ENCODE peak calls at places on chromosomes 12 and 14, in six cellular contexts. One of them, this sample, is unnamed.

GRCh38 chr12:111359231-111359913 is 9.5 kb downstream of the PHETA1 start:
- DNase-seq in GM06990: no peak
- DNase-seq in AG04449: no peak
- DNase-seq in CD8-positive, alpha-beta T cell: no peak
- DNase-seq in endothelial cell of umbilical vein: no peak
- DNase-seq in AG10803: no peak
- DNase-seq in this sample: peak

GRCh38 chr12:107847430-107847829 is 72.9 kb downstream of the ASCL4 start:
- DNase-seq in GM06990: no peak
- DNase-seq in AG04449: no peak
- DNase-seq in CD8-positive, alpha-beta T cell: no peak
- DNase-seq in endothelial cell of umbilical vein: no peak
- DNase-seq in AG10803: no peak
- DNase-seq in this sample: no peak

GRCh38 chr12:93793983-93794382 is 116.8 kb downstream of the CRADD start:
- DNase-seq in GM06990: no peak
- DNase-seq in AG04449: no peak
- DNase-seq in CD8-positive, alpha-beta T cell: no peak
- DNase-seq in endothelial cell of umbilical vein: no peak
- DNase-seq in AG10803: peak
- DNase-seq in this sample: no peak

GRCh38 chr12:89451876-89452275 is 72.7 kb downstream of the GALNT4 start:
- DNase-seq in GM06990: no peak
- DNase-seq in AG04449: peak
- DNase-seq in CD8-positive, alpha-beta T cell: no peak
- DNase-seq in endothelial cell of umbilical vein: peak
- DNase-seq in AG10803: peak
- DNase-seq in this sample: no peak

GRCh38 chr12:3896851-3897351 is 23.7 kb upstream of the PARP11 start:
- DNase-seq in GM06990: no peak
- DNase-seq in AG04449: no peak
- DNase-seq in CD8-positive, alpha-beta T cell: no peak
- DNase-seq in endothelial cell of umbilical vein: no peak
- DNase-seq in AG10803: peak
- DNase-seq in this sample: peak

GRCh38 chr12:7916936-7917335 is 19.1 kb downstream of the SLC2A3 start:
- DNase-seq in GM06990: no peak
- DNase-seq in AG04449: no peak
- DNase-seq in CD8-positive, alpha-beta T cell: no peak
- DNase-seq in endothelial cell of umbilical vein: no peak
- DNase-seq in AG10803: no peak
- DNase-seq in this sample: no peak

GRCh38 chr12:91577586-91578539 is 395.2 kb upstream of the DCN start:
- DNase-seq in GM06990: no peak
- DNase-seq in AG04449: no peak
- DNase-seq in CD8-positive, alpha-beta T cell: no peak
- DNase-seq in endothelial cell of umbilical vein: peak
- DNase-seq in AG10803: peak
- DNase-seq in this sample: peak

GRCh38 chr14:74501135-74501614 is 7.6 kb downstream of the ISCA2 start:
- DNase-seq in GM06990: no peak
- DNase-seq in AG04449: no peak
- DNase-seq in CD8-positive, alpha-beta T cell: no peak
- DNase-seq in endothelial cell of umbilical vein: peak
- DNase-seq in AG10803: peak
- DNase-seq in this sample: no peak

GRCh38 chr14:92696356-92696755 is 52.1 kb downstream of the LGMN start:
- DNase-seq in GM06990: no peak
- DNase-seq in AG04449: no peak
- DNase-seq in CD8-positive, alpha-beta T cell: no peak
- DNase-seq in endothelial cell of umbilical vein: no peak
- DNase-seq in AG10803: no peak
- DNase-seq in this sample: no peak

GRCh38 chr14:69850086-69850735 is 29.0 kb upstream of the SMOC1 start:
- DNase-seq in GM06990: no peak
- DNase-seq in AG04449: no peak
- DNase-seq in CD8-positive, alpha-beta T cell: no peak
- DNase-seq in endothelial cell of umbilical vein: no peak
- DNase-seq in AG10803: no peak
- DNase-seq in this sample: no peak
- H3K4me3 ChIP-seq in GM06990: no peak
- H3K4me3 ChIP-seq in AG04449: no peak
- H3K4me3 ChIP-seq in CD8-positive, alpha-beta T cell: no peak
- H3K4me3 ChIP-seq in endothelial cell of umbilical vein: no peak
- H3K4me3 ChIP-seq in AG10803: no peak
- H3K4me3 ChIP-seq in this sample: no peak

DNA sequence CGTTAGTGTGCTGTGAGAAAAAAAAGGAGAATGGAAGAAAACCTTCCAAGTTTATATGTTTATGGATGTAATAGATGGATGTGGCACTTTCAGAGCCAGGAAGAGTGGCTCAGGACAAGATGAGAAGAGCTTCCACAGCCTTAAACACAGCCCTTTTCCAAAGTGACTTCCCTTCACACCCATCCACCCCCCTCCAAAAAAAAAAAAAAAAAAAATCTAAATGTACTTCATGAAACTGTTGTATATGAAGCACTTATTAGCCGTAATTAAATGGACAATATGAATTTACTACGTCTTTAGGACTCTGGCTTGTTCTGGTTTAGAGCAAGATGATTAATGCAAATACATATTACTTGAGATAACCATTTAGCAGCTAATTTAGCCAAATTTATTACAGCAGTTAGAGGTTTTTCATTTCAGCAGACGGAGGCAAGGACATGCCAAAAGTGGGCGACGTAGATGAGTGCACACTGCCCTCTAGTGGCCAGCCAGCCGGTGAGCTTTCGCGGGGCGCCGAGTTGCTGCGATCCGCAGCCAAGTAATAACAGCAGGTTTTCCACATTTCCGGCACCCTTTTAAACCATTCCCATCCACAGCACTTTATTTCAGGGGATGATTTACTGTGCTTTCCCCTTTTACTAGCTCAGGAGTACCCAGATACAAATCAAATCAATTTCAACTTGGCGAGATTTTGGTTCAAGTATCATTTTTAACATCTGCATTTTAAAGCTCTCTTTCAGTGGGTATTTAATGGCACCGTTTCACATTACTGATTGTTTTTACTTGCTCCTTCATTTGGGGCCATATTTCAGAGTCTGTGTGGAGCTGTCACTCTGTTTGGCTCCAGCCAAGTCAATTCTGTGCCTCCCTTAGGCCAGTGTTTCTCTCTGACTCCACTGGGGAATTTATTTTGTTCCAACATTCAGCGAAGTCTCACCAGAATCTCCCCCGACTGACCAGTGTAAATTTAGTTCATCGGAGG is 158.2 kb downstream of the EGLN3 start:
- DNase-seq in GM06990: peak
- DNase-seq in AG04449: peak
- DNase-seq in CD8-positive, alpha-beta T cell: peak
- DNase-seq in endothelial cell of umbilical vein: peak
- DNase-seq in AG10803: peak
- DNase-seq in this sample: peak
- H3K4me3 ChIP-seq in GM06990: no peak
- H3K4me3 ChIP-seq in AG04449: no peak
- H3K4me3 ChIP-seq in CD8-positive, alpha-beta T cell: no peak
- H3K4me3 ChIP-seq in endothelial cell of umbilical vein: no peak
- H3K4me3 ChIP-seq in AG10803: peak
- H3K4me3 ChIP-seq in this sample: no peak

GRCh38 chr12:5429741-5430557 is 2.0 kb upstream of the NTF3 start:
- DNase-seq in GM06990: no peak
- DNase-seq in AG04449: no peak
- DNase-seq in CD8-positive, alpha-beta T cell: no peak
- DNase-seq in endothelial cell of umbilical vein: no peak
- DNase-seq in AG10803: no peak
- DNase-seq in this sample: no peak
- H3K4me3 ChIP-seq in GM06990: no peak
- H3K4me3 ChIP-seq in AG04449: peak
- H3K4me3 ChIP-seq in CD8-positive, alpha-beta T cell: no peak
- H3K4me3 ChIP-seq in endothelial cell of umbilical vein: no peak
- H3K4me3 ChIP-seq in AG10803: peak
- H3K4me3 ChIP-seq in this sample: no peak

GRCh38 chr14:101456246-101457159 is 104.8 kb upstream of the DIO3 start:
- DNase-seq in GM06990: no peak
- DNase-seq in AG04449: no peak
- DNase-seq in CD8-positive, alpha-beta T cell: no peak
- DNase-seq in endothelial cell of umbilical vein: no peak
- DNase-seq in AG10803: no peak
- DNase-seq in this sample: no peak

GRCh38 chr14:101457177-101457935 is 103.9 kb upstream of the DIO3 start:
- DNase-seq in GM06990: no peak
- DNase-seq in AG04449: no peak
- DNase-seq in CD8-positive, alpha-beta T cell: no peak
- DNase-seq in endothelial cell of umbilical vein: no peak
- DNase-seq in AG10803: no peak
- DNase-seq in this sample: no peak

GRCh38 chr14:101459392-101459900 is 101.8 kb upstream of the DIO3 start:
- DNase-seq in GM06990: no peak
- DNase-seq in AG04449: no peak
- DNase-seq in CD8-positive, alpha-beta T cell: no peak
- DNase-seq in endothelial cell of umbilical vein: no peak
- DNase-seq in AG10803: no peak
- DNase-seq in this sample: no peak

GRCh38 chr14:101458536-101459391 is 102.5 kb upstream of the DIO3 start:
- DNase-seq in GM06990: no peak
- DNase-seq in AG04449: no peak
- DNase-seq in CD8-positive, alpha-beta T cell: no peak
- DNase-seq in endothelial cell of umbilical vein: no peak
- DNase-seq in AG10803: no peak
- DNase-seq in this sample: no peak

GRCh38 chr14:101457936-101458535 is 103.3 kb upstream of the DIO3 start:
- DNase-seq in GM06990: no peak
- DNase-seq in AG04449: no peak
- DNase-seq in CD8-positive, alpha-beta T cell: no peak
- DNase-seq in endothelial cell of umbilical vein: no peak
- DNase-seq in AG10803: no peak
- DNase-seq in this sample: no peak
- H3K4me3 ChIP-seq in GM06990: no peak
- H3K4me3 ChIP-seq in AG04449: no peak
- H3K4me3 ChIP-seq in CD8-positive, alpha-beta T cell: no peak
- H3K4me3 ChIP-seq in endothelial cell of umbilical vein: no peak
- H3K4me3 ChIP-seq in AG10803: no peak
- H3K4me3 ChIP-seq in this sample: no peak

GRCh38 chr14:56244138-56244789 is 126.1 kb downstream of the PELI2 start:
- DNase-seq in GM06990: no peak
- DNase-seq in AG04449: peak
- DNase-seq in CD8-positive, alpha-beta T cell: no peak
- DNase-seq in endothelial cell of umbilical vein: no peak
- DNase-seq in AG10803: peak
- DNase-seq in this sample: no peak
- H3K4me3 ChIP-seq in GM06990: no peak
- H3K4me3 ChIP-seq in AG04449: peak
- H3K4me3 ChIP-seq in CD8-positive, alpha-beta T cell: no peak
- H3K4me3 ChIP-seq in endothelial cell of umbilical vein: no peak
- H3K4me3 ChIP-seq in AG10803: peak
- H3K4me3 ChIP-seq in this sample: no peak

DNA sequence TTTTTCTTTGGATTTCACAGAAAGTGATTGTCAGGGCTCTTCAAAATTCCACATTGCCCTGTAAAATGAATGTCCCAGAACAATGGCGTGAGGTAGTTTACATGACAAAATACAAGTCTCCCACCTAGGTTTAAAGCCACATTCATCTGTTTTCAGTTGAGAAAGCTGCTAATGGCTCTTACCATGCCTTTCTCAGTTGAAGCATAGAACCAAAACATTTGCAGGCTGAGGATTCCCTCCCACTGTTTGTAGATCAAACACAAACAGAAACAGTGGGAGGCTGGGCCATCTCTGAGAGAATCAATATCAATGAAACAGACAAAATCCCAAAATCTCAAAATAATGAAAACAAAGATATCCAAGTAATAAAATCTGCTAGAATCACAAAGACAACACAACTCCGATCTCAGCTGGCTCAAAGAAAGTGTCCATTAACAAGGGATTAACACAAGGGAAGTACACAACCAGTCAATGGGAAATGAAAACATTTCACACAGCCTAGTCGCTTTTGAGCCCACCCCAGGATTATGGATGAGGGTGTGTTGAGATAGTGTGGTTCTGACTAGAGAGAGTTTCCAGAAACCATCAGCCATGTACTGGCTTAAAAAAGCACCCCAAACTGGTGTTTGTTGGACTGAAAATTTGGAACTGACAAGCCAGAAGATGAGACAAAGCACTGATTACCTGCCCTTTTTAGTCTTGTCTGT is 54.5 kb upstream of the TMEM260 start:
- DNase-seq in GM06990: no peak
- DNase-seq in AG04449: no peak
- DNase-seq in CD8-positive, alpha-beta T cell: no peak
- DNase-seq in endothelial cell of umbilical vein: no peak
- DNase-seq in AG10803: no peak
- DNase-seq in this sample: no peak
- H3K4me3 ChIP-seq in GM06990: no peak
- H3K4me3 ChIP-seq in AG04449: no peak
- H3K4me3 ChIP-seq in CD8-positive, alpha-beta T cell: no peak
- H3K4me3 ChIP-seq in endothelial cell of umbilical vein: no peak
- H3K4me3 ChIP-seq in AG10803: no peak
- H3K4me3 ChIP-seq in this sample: no peak

DNA sequence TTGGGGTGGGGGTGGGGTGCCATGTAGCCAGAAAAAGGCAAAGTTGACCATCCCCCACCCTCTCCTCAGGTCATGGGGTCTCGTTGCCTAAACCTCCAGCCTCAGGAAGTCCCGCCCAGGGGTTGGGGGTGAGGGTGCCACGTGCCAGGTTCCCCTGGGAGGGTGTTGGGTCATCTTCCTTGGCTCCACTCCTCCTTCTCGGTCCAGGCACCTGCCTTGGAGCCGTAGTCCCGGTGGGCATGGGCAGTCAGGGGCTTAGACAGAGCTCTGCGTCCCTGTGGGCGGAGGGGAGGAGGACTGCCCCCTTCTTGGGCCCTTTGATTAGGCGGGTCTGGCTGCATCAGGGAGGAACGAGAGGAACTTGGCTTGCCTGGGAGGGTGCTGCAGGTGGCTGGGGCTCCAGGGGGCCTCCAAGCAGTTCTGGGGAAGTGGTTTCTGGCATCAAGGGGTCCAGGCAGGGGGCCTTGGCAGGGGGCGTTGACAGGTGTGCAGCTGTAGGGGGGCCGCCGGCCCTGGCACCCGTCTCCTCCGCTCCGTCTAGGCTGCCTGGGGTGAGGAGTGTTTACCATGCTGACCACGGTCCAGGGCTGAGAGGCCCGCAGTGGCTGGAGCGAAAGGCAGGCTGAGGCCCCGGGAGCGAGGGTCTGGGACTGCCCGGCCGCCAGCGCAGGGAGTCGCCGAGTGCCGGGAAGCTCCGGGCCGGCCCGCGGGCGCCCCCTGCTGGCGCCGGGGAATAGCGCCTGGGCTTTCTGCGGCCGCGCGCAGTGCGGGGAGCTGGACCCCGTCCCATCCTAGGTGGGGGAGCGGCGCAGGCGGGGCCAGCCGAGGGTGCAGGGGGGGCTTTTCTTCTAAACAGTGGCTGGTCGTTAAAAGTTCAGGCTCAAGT is 7.9 kb downstream of the SETD1B start:
- DNase-seq in GM06990: peak
- DNase-seq in AG04449: no peak
- DNase-seq in CD8-positive, alpha-beta T cell: peak
- DNase-seq in endothelial cell of umbilical vein: peak
- DNase-seq in AG10803: peak
- DNase-seq in this sample: peak
- H3K4me3 ChIP-seq in GM06990: peak
- H3K4me3 ChIP-seq in AG04449: peak
- H3K4me3 ChIP-seq in CD8-positive, alpha-beta T cell: peak
- H3K4me3 ChIP-seq in endothelial cell of umbilical vein: no peak
- H3K4me3 ChIP-seq in AG10803: peak
- H3K4me3 ChIP-seq in this sample: peak